ENCODE peak calls at places on chromosome 22, in ten cellular contexts. One of them, this sample, is unnamed.

GRCh38 chr22:46934746-46935491 is 172.5 kb downstream of the TBC1D22A start:
- DNase-seq in effector CD8-positive, alpha-beta T cell: no peak
- DNase-seq in T-helper 1 cell: no peak
- DNase-seq in thoracic aorta: no peak
- DNase-seq in Calu3: peak; percentile 66
- DNase-seq in B cell: no peak
- DNase-seq in naive thymus-derived CD4-positive, alpha-beta T cell: no peak
- DNase-seq in GM19239: no peak
- DNase-seq in anterior cingulate cortex: no peak
- DNase-seq in GM10248: peak; percentile 54
- DNase-seq in this sample: no peak

GRCh38 chr22:47384977-47385376 is 622.5 kb downstream of the TBC1D22A start:
- DNase-seq in effector CD8-positive, alpha-beta T cell: no peak
- DNase-seq in T-helper 1 cell: no peak
- DNase-seq in thoracic aorta: no peak
- DNase-seq in Calu3: no peak
- DNase-seq in B cell: no peak
- DNase-seq in naive thymus-derived CD4-positive, alpha-beta T cell: no peak
- DNase-seq in GM19239: no peak
- DNase-seq in anterior cingulate cortex: no peak
- DNase-seq in GM10248: no peak
- DNase-seq in this sample: no peak

GRCh38 chr22:24323233-24323632 is 52.6 kb downstream of the SPECC1L start:
- DNase-seq in effector CD8-positive, alpha-beta T cell: no peak
- DNase-seq in T-helper 1 cell: no peak
- DNase-seq in thoracic aorta: no peak
- DNase-seq in Calu3: no peak
- DNase-seq in B cell: no peak
- DNase-seq in naive thymus-derived CD4-positive, alpha-beta T cell: no peak
- DNase-seq in GM19239: no peak
- DNase-seq in anterior cingulate cortex: no peak
- DNase-seq in GM10248: no peak
- DNase-seq in this sample: no peak

GRCh38 chr22:19174106-19175025 is 4.2 kb downstream of the SLC25A1 start:
- DNase-seq in effector CD8-positive, alpha-beta T cell: no peak
- DNase-seq in T-helper 1 cell: no peak
- DNase-seq in thoracic aorta: no peak
- DNase-seq in Calu3: no peak
- DNase-seq in B cell: peak; percentile 76
- DNase-seq in naive thymus-derived CD4-positive, alpha-beta T cell: no peak
- DNase-seq in GM19239: no peak
- DNase-seq in anterior cingulate cortex: no peak
- DNase-seq in GM10248: no peak
- DNase-seq in this sample: no peak

GRCh38 chr22:30744224-30744623 is 49.5 kb downstream of the OSBP2 start:
- DNase-seq in effector CD8-positive, alpha-beta T cell: no peak
- DNase-seq in T-helper 1 cell: no peak
- DNase-seq in thoracic aorta: no peak
- DNase-seq in Calu3: no peak
- DNase-seq in B cell: no peak
- DNase-seq in naive thymus-derived CD4-positive, alpha-beta T cell: no peak
- DNase-seq in GM19239: no peak
- DNase-seq in anterior cingulate cortex: no peak
- DNase-seq in GM10248: no peak
- DNase-seq in this sample: no peak

GRCh38 chr22:43843783-43844530 is 18.4 kb downstream of the SULT4A1 start:
- DNase-seq in effector CD8-positive, alpha-beta T cell: no peak
- DNase-seq in T-helper 1 cell: no peak
- DNase-seq in thoracic aorta: no peak
- DNase-seq in Calu3: no peak
- DNase-seq in B cell: no peak
- DNase-seq in naive thymus-derived CD4-positive, alpha-beta T cell: no peak
- DNase-seq in GM19239: no peak
- DNase-seq in anterior cingulate cortex: no peak
- DNase-seq in GM10248: no peak
- DNase-seq in this sample: no peak

GRCh38 chr22:47598864-47599263 is 836.4 kb downstream of the TBC1D22A start:
- DNase-seq in effector CD8-positive, alpha-beta T cell: no peak
- DNase-seq in T-helper 1 cell: no peak
- DNase-seq in thoracic aorta: no peak
- DNase-seq in Calu3: no peak
- DNase-seq in B cell: no peak
- DNase-seq in naive thymus-derived CD4-positive, alpha-beta T cell: no peak
- DNase-seq in GM19239: no peak
- DNase-seq in anterior cingulate cortex: no peak
- DNase-seq in GM10248: no peak
- DNase-seq in this sample: no peak

GRCh38 chr22:37357471-37357870 is 69.8 kb downstream of the ELFN2 start:
- DNase-seq in effector CD8-positive, alpha-beta T cell: no peak
- DNase-seq in T-helper 1 cell: no peak
- DNase-seq in thoracic aorta: no peak
- DNase-seq in Calu3: no peak
- DNase-seq in B cell: no peak
- DNase-seq in naive thymus-derived CD4-positive, alpha-beta T cell: no peak
- DNase-seq in GM19239: no peak
- DNase-seq in anterior cingulate cortex: no peak
- DNase-seq in GM10248: no peak
- DNase-seq in this sample: no peak

GRCh38 chr22:38451404-38451803 is 3.6 kb downstream of the KCNJ4 start:
- DNase-seq in effector CD8-positive, alpha-beta T cell: no peak
- DNase-seq in T-helper 1 cell: no peak
- DNase-seq in thoracic aorta: no peak
- DNase-seq in Calu3: no peak
- DNase-seq in B cell: no peak
- DNase-seq in naive thymus-derived CD4-positive, alpha-beta T cell: no peak
- DNase-seq in GM19239: no peak
- DNase-seq in anterior cingulate cortex: no peak
- DNase-seq in GM10248: no peak
- DNase-seq in this sample: no peak

GRCh38 chr22:17628304-17629166 is at the start of gene ATP6V1E1:
- DNase-seq in effector CD8-positive, alpha-beta T cell: peak; percentile 91
- DNase-seq in T-helper 1 cell: peak; percentile 86
- DNase-seq in thoracic aorta: peak; percentile 88
- DNase-seq in Calu3: peak; percentile 96
- DNase-seq in B cell: peak; percentile 93
- DNase-seq in naive thymus-derived CD4-positive, alpha-beta T cell: peak; percentile 95
- DNase-seq in GM19239: peak; percentile 91
- DNase-seq in anterior cingulate cortex: peak; percentile 94
- DNase-seq in GM10248: peak; percentile 98
- DNase-seq in this sample: peak; percentile 94

GRCh38 chr22:24357547-24357946 is 69.9 kb upstream of the ADORA2A start:
- DNase-seq in effector CD8-positive, alpha-beta T cell: no peak
- DNase-seq in T-helper 1 cell: no peak
- DNase-seq in thoracic aorta: no peak
- DNase-seq in Calu3: no peak
- DNase-seq in B cell: no peak
- DNase-seq in naive thymus-derived CD4-positive, alpha-beta T cell: no peak
- DNase-seq in GM19239: no peak
- DNase-seq in anterior cingulate cortex: no peak
- DNase-seq in GM10248: no peak
- DNase-seq in this sample: no peak

GRCh38 chr22:40196628-40197027 is 18.9 kb downstream of the TNRC6B start:
- DNase-seq in effector CD8-positive, alpha-beta T cell: no peak
- DNase-seq in T-helper 1 cell: no peak
- DNase-seq in thoracic aorta: no peak
- DNase-seq in Calu3: no peak
- DNase-seq in B cell: no peak
- DNase-seq in naive thymus-derived CD4-positive, alpha-beta T cell: no peak
- DNase-seq in GM19239: no peak
- DNase-seq in anterior cingulate cortex: no peak
- DNase-seq in GM10248: peak; percentile 48
- DNase-seq in this sample: no peak

GRCh38 chr22:38267086-38267485 is 5.7 kb downstream of the TMEM184B start:
- DNase-seq in effector CD8-positive, alpha-beta T cell: peak; percentile 26
- DNase-seq in T-helper 1 cell: peak; percentile 24
- DNase-seq in thoracic aorta: no peak
- DNase-seq in Calu3: no peak
- DNase-seq in B cell: no peak
- DNase-seq in naive thymus-derived CD4-positive, alpha-beta T cell: peak; percentile 86
- DNase-seq in GM19239: no peak
- DNase-seq in anterior cingulate cortex: no peak
- DNase-seq in GM10248: no peak
- DNase-seq in this sample: no peak

GRCh38 chr22:37607010-37607911 is 1.4 kb upstream of the GGA1 start:
- DNase-seq in effector CD8-positive, alpha-beta T cell: peak; percentile 87
- DNase-seq in T-helper 1 cell: peak; percentile 84
- DNase-seq in thoracic aorta: no peak
- DNase-seq in Calu3: peak; percentile 99
- DNase-seq in B cell: peak; percentile 93
- DNase-seq in naive thymus-derived CD4-positive, alpha-beta T cell: peak; percentile 89
- DNase-seq in GM19239: peak; percentile 72
- DNase-seq in anterior cingulate cortex: peak; percentile 68
- DNase-seq in GM10248: peak; percentile 86
- DNase-seq in this sample: peak; percentile 66

GRCh38 chr22:49502126-49502826 is 325.4 kb downstream of the BRD1 start:
- DNase-seq in effector CD8-positive, alpha-beta T cell: no peak
- DNase-seq in T-helper 1 cell: no peak
- DNase-seq in thoracic aorta: no peak
- DNase-seq in Calu3: peak; percentile 72
- DNase-seq in B cell: no peak
- DNase-seq in naive thymus-derived CD4-positive, alpha-beta T cell: no peak
- DNase-seq in GM19239: no peak
- DNase-seq in anterior cingulate cortex: no peak
- DNase-seq in GM10248: no peak
- DNase-seq in this sample: no peak

GRCh38 chr22:46045459-46046298 is 68.7 kb upstream of the WNT7B start:
- DNase-seq in effector CD8-positive, alpha-beta T cell: no peak
- DNase-seq in T-helper 1 cell: no peak
- DNase-seq in thoracic aorta: no peak
- DNase-seq in Calu3: no peak
- DNase-seq in B cell: no peak
- DNase-seq in naive thymus-derived CD4-positive, alpha-beta T cell: no peak
- DNase-seq in GM19239: no peak
- DNase-seq in anterior cingulate cortex: no peak
- DNase-seq in GM10248: no peak
- DNase-seq in this sample: no peak

GRCh38 chr22:17198188-17199130 is 20.8 kb downstream of the ADA2 start:
- DNase-seq in effector CD8-positive, alpha-beta T cell: no peak
- DNase-seq in T-helper 1 cell: no peak
- DNase-seq in thoracic aorta: no peak
- DNase-seq in Calu3: no peak
- DNase-seq in B cell: no peak
- DNase-seq in naive thymus-derived CD4-positive, alpha-beta T cell: no peak
- DNase-seq in GM19239: no peak
- DNase-seq in anterior cingulate cortex: no peak
- DNase-seq in GM10248: no peak
- DNase-seq in this sample: no peak

GRCh38 chr22:31295831-31296230 is 3.5 kb upstream of the PIK3IP1 start:
- DNase-seq in effector CD8-positive, alpha-beta T cell: no peak
- DNase-seq in T-helper 1 cell: no peak
- DNase-seq in thoracic aorta: no peak
- DNase-seq in Calu3: no peak
- DNase-seq in B cell: no peak
- DNase-seq in naive thymus-derived CD4-positive, alpha-beta T cell: no peak
- DNase-seq in GM19239: no peak
- DNase-seq in anterior cingulate cortex: no peak
- DNase-seq in GM10248: no peak
- DNase-seq in this sample: no peak

GRCh38 chr22:42074153-42074750 is at the start of gene PHETA2:
- DNase-seq in effector CD8-positive, alpha-beta T cell: peak; percentile 20
- DNase-seq in T-helper 1 cell: peak; percentile 27
- DNase-seq in thoracic aorta: no peak
- DNase-seq in Calu3: peak; percentile 34
- DNase-seq in B cell: peak; percentile 77
- DNase-seq in naive thymus-derived CD4-positive, alpha-beta T cell: peak; percentile 55
- DNase-seq in GM19239: peak; percentile 27
- DNase-seq in anterior cingulate cortex: no peak
- DNase-seq in GM10248: peak; percentile 42
- DNase-seq in this sample: no peak

GRCh38 chr22:24133187-24133965 is 47.9 kb upstream of the SUSD2 start:
- DNase-seq in effector CD8-positive, alpha-beta T cell: peak; percentile 29
- DNase-seq in T-helper 1 cell: no peak
- DNase-seq in thoracic aorta: no peak
- DNase-seq in Calu3: no peak
- DNase-seq in B cell: peak; percentile 38
- DNase-seq in naive thymus-derived CD4-positive, alpha-beta T cell: peak; percentile 51
- DNase-seq in GM19239: no peak
- DNase-seq in anterior cingulate cortex: no peak
- DNase-seq in GM10248: no peak
- DNase-seq in this sample: no peak

GRCh38 chr22:42180349-42180842 is 49.8 kb upstream of the CYP2D6 start:
- DNase-seq in effector CD8-positive, alpha-beta T cell: no peak
- DNase-seq in T-helper 1 cell: no peak
- DNase-seq in thoracic aorta: no peak
- DNase-seq in Calu3: no peak
- DNase-seq in B cell: no peak
- DNase-seq in naive thymus-derived CD4-positive, alpha-beta T cell: peak; percentile 69
- DNase-seq in GM19239: no peak
- DNase-seq in anterior cingulate cortex: no peak
- DNase-seq in GM10248: no peak
- DNase-seq in this sample: no peak

GRCh38 chr22:50674606-50675552 is 2.3 kb downstream of the SHANK3 start:
- DNase-seq in effector CD8-positive, alpha-beta T cell: no peak
- DNase-seq in T-helper 1 cell: no peak
- DNase-seq in thoracic aorta: no peak
- DNase-seq in Calu3: peak; percentile 84
- DNase-seq in B cell: peak; percentile 43
- DNase-seq in naive thymus-derived CD4-positive, alpha-beta T cell: no peak
- DNase-seq in GM19239: no peak
- DNase-seq in anterior cingulate cortex: no peak
- DNase-seq in GM10248: peak; percentile 38
- DNase-seq in this sample: peak; percentile 70

GRCh38 chr22:23110922-23111527 is 30.8 kb downstream of the RSPH14 start:
- DNase-seq in effector CD8-positive, alpha-beta T cell: no peak
- DNase-seq in T-helper 1 cell: no peak
- DNase-seq in thoracic aorta: no peak
- DNase-seq in Calu3: no peak
- DNase-seq in B cell: no peak
- DNase-seq in naive thymus-derived CD4-positive, alpha-beta T cell: no peak
- DNase-seq in GM19239: no peak
- DNase-seq in anterior cingulate cortex: no peak
- DNase-seq in GM10248: no peak
- DNase-seq in this sample: no peak

GRCh38 chr22:25021409-25021808 is 68.9 kb downstream of the KIAA1671 start:
- DNase-seq in effector CD8-positive, alpha-beta T cell: no peak
- DNase-seq in T-helper 1 cell: no peak
- DNase-seq in thoracic aorta: no peak
- DNase-seq in Calu3: no peak
- DNase-seq in B cell: no peak
- DNase-seq in naive thymus-derived CD4-positive, alpha-beta T cell: no peak
- DNase-seq in GM19239: no peak
- DNase-seq in anterior cingulate cortex: peak; percentile 18
- DNase-seq in GM10248: no peak
- DNase-seq in this sample: no peak

GRCh38 chr22:43060213-43060612 is 29.0 kb downstream of the TTLL1 start:
- DNase-seq in effector CD8-positive, alpha-beta T cell: no peak
- DNase-seq in T-helper 1 cell: no peak
- DNase-seq in thoracic aorta: no peak
- DNase-seq in Calu3: peak; percentile 66
- DNase-seq in B cell: peak; percentile 41
- DNase-seq in naive thymus-derived CD4-positive, alpha-beta T cell: no peak
- DNase-seq in GM19239: peak; percentile 46
- DNase-seq in anterior cingulate cortex: peak; percentile 40
- DNase-seq in GM10248: peak; percentile 52
- DNase-seq in this sample: no peak

GRCh38 chr22:35913925-35914324 is 114.7 kb downstream of the RBFOX2 start:
- DNase-seq in effector CD8-positive, alpha-beta T cell: no peak
- DNase-seq in T-helper 1 cell: no peak
- DNase-seq in thoracic aorta: no peak
- DNase-seq in Calu3: no peak
- DNase-seq in B cell: no peak
- DNase-seq in naive thymus-derived CD4-positive, alpha-beta T cell: no peak
- DNase-seq in GM19239: no peak
- DNase-seq in anterior cingulate cortex: no peak
- DNase-seq in GM10248: no peak
- DNase-seq in this sample: no peak

GRCh38 chr22:20254975-20255946 is 12.9 kb downstream of the RTN4R start:
- DNase-seq in effector CD8-positive, alpha-beta T cell: no peak
- DNase-seq in T-helper 1 cell: no peak
- DNase-seq in thoracic aorta: no peak
- DNase-seq in Calu3: no peak
- DNase-seq in B cell: no peak
- DNase-seq in naive thymus-derived CD4-positive, alpha-beta T cell: no peak
- DNase-seq in GM19239: no peak
- DNase-seq in anterior cingulate cortex: no peak
- DNase-seq in GM10248: no peak
- DNase-seq in this sample: no peak

GRCh38 chr22:44039566-44040171 is 15.6 kb downstream of the PARVB start:
- DNase-seq in effector CD8-positive, alpha-beta T cell: no peak
- DNase-seq in T-helper 1 cell: no peak
- DNase-seq in thoracic aorta: no peak
- DNase-seq in Calu3: no peak
- DNase-seq in B cell: no peak
- DNase-seq in naive thymus-derived CD4-positive, alpha-beta T cell: no peak
- DNase-seq in GM19239: no peak
- DNase-seq in anterior cingulate cortex: no peak
- DNase-seq in GM10248: no peak
- DNase-seq in this sample: no peak